ENCODE peak calls at places on chromosomes 6 and 20, in ten cellular contexts. F is D341Med; M is substantia nigra; X is Right ventricle myocardium superior; U is lower leg skin; Y is stimulated activated naive CD4-positive, alpha-beta T cell; H is mammary epithelial cell; R is AG09319; I is HS-27A; L is amniotic epithelial cell. A is an unnamed sample.

GRCh38 chr6:11805259-11806053 is 26.9 kb upstream of the ADTRP start:
- DNase-seq in F (no peak), M (no peak), X (no peak), U (no peak), Y (no peak), H (peak), R (no peak), I (no peak), L (no peak), A (no peak)

GRCh38 chr6:43954311-43955131 is 172.7 kb downstream of the MRPL14 start:
- DNase-seq in F (no peak), M (no peak), X (peak), U (no peak), Y (no peak), H (no peak), R (no peak), I (no peak), L (no peak), A (no peak)

GRCh38 chr6:39203804-39204495 is 25.3 kb downstream of the KCNK5 start:
- DNase-seq in F (no peak), M (no peak), X (no peak), U (no peak), Y (no peak), H (peak), R (no peak), I (no peak), L (no peak), A (no peak)

GRCh38 chr6:87742106-87742505 is 40.1 kb upstream of the AKIRIN2 start:
- DNase-seq in F (no peak), M (no peak), X (no peak), U (peak), Y (no peak), H (no peak), R (no peak), I (no peak), L (no peak), A (no peak)

GRCh38 chr6:169725270-169726048 is 1.2 kb upstream of the PHF10 start:
- DNase-seq in F (peak), M (no peak), X (peak), U (peak), Y (no peak), H (no peak), R (no peak), I (no peak), L (peak), A (no peak)

GRCh38 chr20:2671977-2672376 is 8.0 kb upstream of the IDH3B start:
- DNase-seq in F (no peak), M (no peak), X (no peak), U (no peak), Y (no peak), H (no peak), R (no peak), I (no peak), L (no peak), A (no peak)

GRCh38 chr20:44615169-44615791 is 32.9 kb downstream of the PKIG start:
- DNase-seq in F (no peak), M (no peak), X (peak), U (no peak), Y (no peak), H (no peak), R (no peak), I (no peak), L (no peak), A (no peak)

GRCh38 chr20:59075934-59076508 is 33.4 kb upstream of the PRELID3B start:
- DNase-seq in F (no peak), M (no peak), X (no peak), U (no peak), Y (no peak), H (no peak), R (no peak), I (no peak), L (no peak), A (no peak)

GRCh38 chr20:36542019-36542488 is 735 bp downstream of the MYL9 start:
- DNase-seq in F (peak), M (no peak), X (peak), U (no peak), Y (no peak), H (no peak), R (no peak), I (no peak), L (peak), A (no peak)

GRCh38 chr6:149342525-149342924 is 25.0 kb downstream of the TAB2 start:
- DNase-seq in F (no peak), M (no peak), X (no peak), U (no peak), Y (no peak), H (no peak), R (no peak), I (no peak), L (no peak), A (no peak)

GRCh38 chr6:89146748-89147715 is 1.2 kb downstream of the PM20D2 start:
- DNase-seq in F (no peak), M (no peak), X (no peak), U (no peak), Y (no peak), H (peak), R (no peak), I (peak), L (peak), A (no peak)

GRCh38 chr6:163773646-163774045 is 359.1 kb downstream of the QKI start:
- DNase-seq in F (no peak), M (no peak), X (no peak), U (no peak), Y (no peak), H (no peak), R (no peak), I (no peak), L (no peak), A (no peak)

GRCh38 chr6:64776359-64776758 is 930.7 kb downstream of the EYS start:
- DNase-seq in F (no peak), M (no peak), X (no peak), U (no peak), Y (no peak), H (no peak), R (no peak), I (no peak), L (no peak), A (no peak)

GRCh38 chr6:157469378-157469777 is 88.4 kb downstream of the ZDHHC14 start:
- DNase-seq in F (no peak), M (no peak), X (no peak), U (no peak), Y (no peak), H (peak), R (peak), I (no peak), L (peak), A (no peak)

GRCh38 chr20:36155991-36156390 is 1.5 kb downstream of the EPB41L1 start:
- DNase-seq in F (no peak), M (peak), X (no peak), U (no peak), Y (no peak), H (no peak), R (no peak), I (no peak), L (no peak), A (no peak)

GRCh38 chr20:37899105-37900045 is 3.6 kb upstream of the VSTM2L start:
- DNase-seq in F (no peak), M (no peak), X (no peak), U (no peak), Y (no peak), H (no peak), R (no peak), I (no peak), L (no peak), A (no peak)

GRCh38 chr20:33071198-33071597 is 8.2 kb upstream of the BPIFB4 start:
- DNase-seq in F (no peak), M (no peak), X (no peak), U (no peak), Y (no peak), H (no peak), R (no peak), I (no peak), L (no peak), A (no peak)

GRCh38 chr20:36085686-36086267 is 68.8 kb upstream of the EPB41L1 start:
- DNase-seq in F (no peak), M (no peak), X (no peak), U (no peak), Y (no peak), H (peak), R (no peak), I (no peak), L (peak), A (no peak)

GRCh38 chr6:125858427-125859320 is 67.9 kb downstream of the NCOA7 start:
- DNase-seq in F (peak), M (peak), X (no peak), U (peak), Y (no peak), H (peak), R (peak), I (no peak), L (peak), A (no peak)

GRCh38 chr20:10902836-10903410 is 229.1 kb upstream of the JAG1 start:
- DNase-seq in F (no peak), M (no peak), X (no peak), U (no peak), Y (no peak), H (no peak), R (no peak), I (no peak), L (no peak), A (no peak)

GRCh38 chr20:35276408-35276807 is 1.5 kb downstream of the MMP24OS start:
- DNase-seq in F (no peak), M (no peak), X (no peak), U (no peak), Y (no peak), H (no peak), R (no peak), I (no peak), L (no peak), A (no peak)

GRCh38 chr20:15642676-15643075 is 930.6 kb downstream of the KIF16B start:
- DNase-seq in F (no peak), M (no peak), X (no peak), U (no peak), Y (no peak), H (no peak), R (peak), I (no peak), L (no peak), A (no peak)

GRCh38 chr6:33607126-33607783 is 13.9 kb upstream of the ITPR3 start:
- DNase-seq in F (no peak), M (no peak), X (no peak), U (no peak), Y (no peak), H (no peak), R (no peak), I (no peak), L (no peak), A (no peak)

GRCh38 chr20:64222851-64223525 is 32.6 kb upstream of the PCMTD2 start:
- DNase-seq in F (no peak), M (no peak), X (no peak), U (no peak), Y (no peak), H (no peak), R (no peak), I (no peak), L (no peak), A (no peak)

GRCh38 chr20:39775110-39775509 is 813.0 kb downstream of the DHX35 start:
- DNase-seq in F (no peak), M (no peak), X (peak), U (peak), Y (no peak), H (peak), R (peak), I (no peak), L (no peak), A (no peak)

GRCh38 chr6:100175814-100176275 is 181.8 kb upstream of the MCHR2 start:
- DNase-seq in F (no peak), M (no peak), X (no peak), U (no peak), Y (no peak), H (peak), R (peak), I (peak), L (peak), A (no peak)

GRCh38 chr6:18101271-18101670 is 21.2 kb downstream of the NHLRC1 start:
- DNase-seq in F (no peak), M (no peak), X (no peak), U (no peak), Y (no peak), H (peak), R (no peak), I (peak), L (peak), A (no peak)